ENCODE peak calls at places on chromosomes 7 and 10, in four cellular contexts. V is transverse colon, A is breast epithelium, W is suprapubic skin. X is an unnamed sample.

GRCh38 chr7:7641129-7641663 is 644 bp downstream of the UMAD1 start:
- DNase-seq in V (peak; percentile 11), A (no peak), W (no peak), X (no peak)

GRCh38 chr10:80290474-80291220 is 1.2 kb upstream of the MAT1A start:
- DNase-seq in V (no peak), A (no peak), W (no peak), X (no peak)

GRCh38 chr7:34163956-34164355 is 258.6 kb downstream of the BMPER start:
- DNase-seq in V (no peak), A (no peak), W (no peak), X (no peak)

GRCh38 chr7:126541416-126541815 is 711.3 kb downstream of the GRM8 start:
- DNase-seq in V (no peak), A (no peak), W (no peak), X (no peak)

GRCh38 chr7:51288896-51289607 is 27.6 kb downstream of the COBL start:
- DNase-seq in V (peak; percentile 60), A (no peak), W (no peak), X (no peak)

GRCh38 chr10:59967079-59967478 is 60.7 kb upstream of the CCDC6 start:
- DNase-seq in V (no peak), A (no peak), W (no peak), X (no peak)

GRCh38 chr10:43471146-43471545 is 34.2 kb downstream of the ZNF487 start:
- DNase-seq in V (no peak), A (no peak), W (no peak), X (no peak)

GRCh38 chr7:47327306-47327697 is 254.6 kb downstream of the TNS3 start:
- DNase-seq in V (no peak), A (no peak), W (no peak), X (no peak)

GRCh38 chr10:98673156-98673765 is 226.5 kb upstream of the HPS1 start:
- DNase-seq in V (no peak), A (no peak), W (no peak), X (no peak)

GRCh38 chr10:114605155-114605797 is 52.8 kb downstream of the ABLIM1 start:
- DNase-seq in V (no peak), A (no peak), W (no peak), X (no peak)

GRCh38 chr7:141664450-141664849 is 37.5 kb downstream of the DENND11 start:
- DNase-seq in V (peak; percentile 49), A (no peak), W (no peak), X (peak; percentile 64)

GRCh38 chr7:86913709-86914108 is 145.7 kb downstream of the ELAPOR2 start:
- DNase-seq in V (no peak), A (no peak), W (no peak), X (no peak)

GRCh38 chr10:105146436-105146835 is 505.3 kb downstream of the SORCS3 start:
- DNase-seq in V (no peak), A (no peak), W (no peak), X (no peak)

GRCh38 chr10:130495891-130496642 is 359.9 kb downstream of the GLRX3 start:
- DNase-seq in V (no peak), A (no peak), W (peak; percentile 56), X (no peak)

GRCh38 chr10:68559872-68560200 is 301 bp upstream of the TET1 start:
- DNase-seq in V (no peak), A (no peak), W (no peak), X (no peak)

GRCh38 chr7:8441602-8442294 is 8.3 kb downstream of the NXPH1 start:
- DNase-seq in V (no peak), A (no peak), W (no peak), X (no peak)

GRCh38 chr10:17026686-17027485 is 102.7 kb downstream of the CUBN start:
- DNase-seq in V (no peak), A (no peak), W (no peak), X (no peak)

GRCh38 chr7:29255199-29255838 is 60.7 kb downstream of the CHN2 start:
- DNase-seq in V (no peak), A (no peak), W (no peak), X (no peak)

GRCh38 chr7:66739953-66740301 is 606 bp upstream of the RABGEF1 start:
- DNase-seq in V (no peak), A (no peak), W (no peak), X (no peak)

GRCh38 chr10:71767420-71768035 is 5.8 kb downstream of the VSIR start:
- DNase-seq in V (peak; percentile 36), A (no peak), W (no peak), X (no peak)

GRCh38 chr7:133797355-133797754 is 329.8 kb upstream of the LRGUK start:
- DNase-seq in V (no peak), A (no peak), W (no peak), X (no peak)

GRCh38 chr10:52951819-52952218 is 179.2 kb upstream of the MBL2 start:
- DNase-seq in V (peak; percentile 69), A (no peak), W (no peak), X (peak; percentile 61)

GRCh38 chr10:48442090-48442808 is 135.8 kb downstream of the MAPK8 start:
- DNase-seq in V (no peak), A (no peak), W (no peak), X (peak; percentile 31)

GRCh38 chr7:99597762-99598501 is at the start of gene TMEM225B:
- DNase-seq in V (no peak), A (no peak), W (no peak), X (no peak)

GRCh38 chr10:69864321-69864720 is 62.6 kb downstream of the COL13A1 start:
- DNase-seq in V (no peak), A (no peak), W (no peak), X (no peak)

GRCh38 chr7:143015926-143016490 is 10.9 kb downstream of the OR9A2 start:
- DNase-seq in V (no peak), A (no peak), W (no peak), X (no peak)

GRCh38 chr10:18185621-18186020 is 45.4 kb downstream of the CACNB2 start:
- DNase-seq in V (no peak), A (no peak), W (no peak), X (no peak)

GRCh38 chr7:70752794-70753241 is 379.1 kb upstream of the GALNT17 start:
- DNase-seq in V (no peak), A (no peak), W (no peak), X (no peak)

GRCh38 chr10:34156781-34157425 is 658.2 kb downstream of the PARD3 start:
- DNase-seq in V (no peak), A (peak; percentile 27), W (no peak), X (no peak)

GRCh38 chr7:44400033-44400511 is 74.7 kb upstream of the CAMK2B start:
- DNase-seq in V (no peak), A (no peak), W (no peak), X (no peak)

GRCh38 chr7:152128252-152128651 is 102.8 kb downstream of the GALNT11 start:
- DNase-seq in V (no peak), A (no peak), W (no peak), X (no peak)

GRCh38 chr10:99941942-99942835 is 67.6 kb downstream of the DNMBP start:
- DNase-seq in V (no peak), A (no peak), W (no peak), X (no peak)

GRCh38 chr10:78033623-78034470 is at the start of gene RPS24:
- DNase-seq in V (peak; percentile 96), A (peak; percentile 96), W (peak; percentile 97), X (peak; percentile 94)

GRCh38 chr10:78035437-78035836 is 1.8 kb downstream of the RPS24 start:
- DNase-seq in V (no peak), A (no peak), W (no peak), X (no peak)

GRCh38 chr10:78038105-78038504 is 4.4 kb downstream of the RPS24 start:
- DNase-seq in V (no peak), A (no peak), W (no peak), X (no peak)

GRCh38 chr10:78035025-78035424 is 1.4 kb downstream of the RPS24 start:
- DNase-seq in V (no peak), A (no peak), W (no peak), X (no peak)

DNA sequence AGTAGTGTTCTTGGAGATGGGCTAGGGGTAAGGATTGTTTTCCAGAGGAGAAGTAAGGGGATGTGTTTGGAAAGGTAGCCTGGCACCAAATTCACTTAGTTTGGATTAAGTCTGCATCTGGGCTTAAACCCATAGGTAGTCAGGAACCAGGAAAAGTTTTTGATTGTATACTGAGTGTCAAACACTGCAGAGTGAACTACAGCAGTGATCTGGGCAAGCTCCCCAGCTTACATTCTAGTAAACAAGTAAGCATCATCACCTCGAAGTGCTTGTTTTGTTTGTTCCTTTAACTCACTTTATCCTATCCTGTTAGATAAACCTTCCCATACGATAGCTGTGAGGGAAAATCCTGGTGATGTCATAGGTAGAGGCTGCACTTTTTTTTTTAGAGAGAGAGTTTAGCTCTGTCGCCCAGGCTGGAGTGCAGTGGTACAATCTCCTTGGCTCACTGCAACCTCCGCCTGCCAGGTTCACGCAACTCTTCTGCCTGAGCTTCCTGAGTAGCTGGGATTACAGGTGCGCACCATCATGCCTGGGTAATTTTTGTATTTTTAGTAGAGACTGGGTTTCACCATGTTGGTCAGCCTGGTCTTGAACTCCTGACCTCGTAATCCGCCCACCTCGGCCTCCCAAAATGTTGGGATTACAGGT is 2.4 kb downstream of the RPS24 start:
- DNase-seq in V (no peak), A (no peak), W (no peak), X (no peak)
- H3K4me1 ChIP-seq in V (peaks cover 24% of the 10 kb centered on the region), A (peaks cover 6% of the 10 kb centered on the region), W (peaks cover 48% of the 10 kb centered on the region), X (peaks cover 10% of the 10 kb centered on the region)

DNA sequence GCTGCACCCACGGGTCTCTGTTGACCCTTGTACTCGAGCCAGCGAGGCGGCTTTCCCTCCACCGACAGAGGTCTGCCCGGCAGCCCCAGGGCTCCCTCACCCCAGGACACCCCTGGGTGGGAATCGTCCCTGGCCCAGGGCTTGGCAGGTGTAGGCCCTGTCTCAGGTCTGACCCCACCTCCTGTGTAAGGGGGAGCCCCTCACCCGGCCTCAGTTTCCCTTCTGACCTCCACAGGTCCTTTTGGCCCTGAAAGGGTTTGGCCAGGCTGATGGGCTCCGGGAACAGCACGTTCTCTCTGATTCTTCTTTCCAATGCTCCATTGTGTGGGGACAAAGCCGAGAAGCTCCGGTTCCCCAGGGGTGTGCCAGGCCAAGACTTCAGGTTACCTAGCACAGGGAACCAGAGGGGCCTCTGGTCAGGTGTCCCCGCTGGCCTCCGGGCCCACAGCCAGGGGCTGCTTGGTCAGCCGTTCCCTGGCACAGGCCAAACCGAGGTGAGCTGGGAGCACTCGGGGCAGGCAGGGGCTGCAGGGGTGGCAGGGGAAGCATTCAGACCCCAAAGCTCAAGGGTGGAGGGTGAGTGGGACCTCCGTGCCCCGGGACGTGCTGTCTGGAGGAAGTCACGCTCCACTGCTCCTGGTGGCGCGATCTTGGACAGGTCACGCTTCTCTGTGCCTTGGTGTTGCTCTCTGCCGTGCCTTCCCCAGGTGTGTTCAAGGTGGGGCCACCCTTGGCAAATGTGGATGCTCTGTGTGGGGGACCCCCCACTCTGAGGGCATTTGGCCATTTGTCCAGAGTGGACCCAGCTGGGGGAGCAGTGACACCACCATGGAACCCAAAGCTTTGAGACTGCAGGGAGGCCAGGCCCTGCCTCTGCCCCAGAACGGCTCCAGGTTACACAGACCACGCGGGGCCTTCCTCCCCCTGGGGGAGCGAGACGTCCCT is 24.7 kb upstream of the ELFN1 start:
- DNase-seq in V (no peak), A (no peak), W (no peak), X (peak; percentile 44)
- TF ChIP-seq POLR2A in V (no peak), A (no peak), W (no peak), X (no peak)

DNA sequence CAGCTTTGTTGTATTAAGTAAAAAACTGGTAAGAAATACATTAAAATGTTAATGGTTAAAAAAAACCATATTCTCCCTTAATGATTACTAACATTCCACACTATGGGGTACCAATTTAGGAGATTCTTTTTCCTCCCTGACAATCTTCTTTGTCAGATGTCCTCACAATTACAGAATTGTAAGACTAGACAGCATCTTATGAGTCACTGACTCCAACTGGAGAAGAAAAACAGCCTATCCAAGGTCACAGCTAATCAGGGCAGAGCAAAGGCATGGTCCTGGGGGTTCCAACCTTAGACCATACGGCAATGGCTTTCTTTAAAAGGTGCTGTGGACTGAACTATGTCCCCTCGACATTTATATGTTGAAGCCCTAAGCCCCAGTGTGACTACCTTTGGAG is 127.6 kb downstream of the DLG5 start:
- DNase-seq in V (no peak), A (no peak), W (no peak), X (no peak)
- H3K4me3 ChIP-seq in V (no peak overlapping the region), A (no peak overlapping the region), W (no peak overlapping the region), X (no peak overlapping the region)

GRCh38 chr7:4531236-4531635 is 150.9 kb upstream of the FOXK1 start:
- DNase-seq in V (no peak), A (no peak), W (no peak), X (no peak)
- H3K4me1 ChIP-seq in V (no peaks in the 10 kb centered on the region), A (no peaks in the 10 kb centered on the region), W (no peaks in the 10 kb centered on the region), X (no peaks in the 10 kb centered on the region)